ENCODE peak calls at places on chromosome 9, in five cellular contexts. P, U, L, N and Y are unnamed samples.

GRCh38 chr9:37998881-37999311 is 70.1 kb downstream of the SHB start:
- DNase-seq in P (peak; percentile 47), U (no peak), L (no peak), N (no peak), Y (no peak)

GRCh38 chr9:121545148-121545874 is 45.7 kb upstream of the GGTA1 start:
- DNase-seq in P (no peak), U (no peak), L (no peak), N (no peak), Y (no peak)

GRCh38 chr9:19992556-19992955 is 203.7 kb upstream of the SLC24A2 start:
- DNase-seq in P (peak; percentile 86), U (peak; percentile 55), L (no peak), N (no peak), Y (no peak)

GRCh38 chr9:124520206-124520596 is 13.0 kb upstream of the NR5A1 start:
- DNase-seq in P (no peak), U (no peak), L (no peak), N (no peak), Y (no peak)

GRCh38 chr9:86637515-86637914 is 283.3 kb upstream of the TUT7 start:
- DNase-seq in P (peak; percentile 43), U (peak; percentile 65), L (peak; percentile 6), N (no peak), Y (no peak)

GRCh38 chr9:98781588-98782383 is 14.6 kb downstream of the ANKS6 start:
- DNase-seq in P (no peak), U (no peak), L (no peak), N (no peak), Y (peak; percentile 97)

GRCh38 chr9:89544280-89544664 is 46.4 kb upstream of the SEMA4D start:
- DNase-seq in P (no peak), U (no peak), L (no peak), N (no peak), Y (no peak)

GRCh38 chr9:113620377-113621161 is 157.0 kb downstream of the RGS3 start:
- DNase-seq in P (peak; percentile 88), U (peak; percentile 83), L (peak; percentile 96), N (no peak), Y (peak; percentile 84)

GRCh38 chr9:113910036-113910639 is 34.0 kb downstream of the ZNF618 start:
- DNase-seq in P (no peak), U (no peak), L (no peak), N (no peak), Y (no peak)

GRCh38 chr9:113872485-113873143 is 3.5 kb upstream of the ZNF618 start:
- DNase-seq in P (no peak), U (no peak), L (no peak), N (no peak), Y (peak; percentile 82)

GRCh38 chr9:113929634-113930092 is 53.6 kb downstream of the ZNF618 start:
- DNase-seq in P (peak; percentile 52), U (peak; percentile 67), L (peak; percentile 98), N (no peak), Y (peak; percentile 88)

GRCh38 chr9:4117835-4118610 is 181.8 kb downstream of the GLIS3 start:
- DNase-seq in P (no peak), U (no peak), L (no peak), N (peak; percentile 11), Y (no peak)

GRCh38 chr9:18666348-18666747 is 192.4 kb downstream of the ADAMTSL1 start:
- DNase-seq in P (peak; percentile 27), U (peak; percentile 42), L (no peak), N (no peak), Y (peak; percentile 10)

GRCh38 chr9:1009101-1009707 is 32.7 kb downstream of the DMRT3 start:
- DNase-seq in P (peak; percentile 87), U (peak; percentile 64), L (peak; percentile 69), N (peak; percentile 59), Y (peak; percentile 74)

GRCh38 chr9:32278991-32279390 is 105.5 kb upstream of the ACO1 start:
- DNase-seq in P (no peak), U (no peak), L (no peak), N (no peak), Y (no peak)

GRCh38 chr9:83413367-83413766 is 124.8 kb downstream of the FRMD3 start:
- DNase-seq in P (no peak), U (no peak), L (no peak), N (no peak), Y (no peak)

GRCh38 chr9:128007566-128008138 is 26.9 kb upstream of the EEIG1 start:
- DNase-seq in P (peak; percentile 40), U (peak; percentile 47), L (peak; percentile 86), N (peak; percentile 92), Y (peak; percentile 35)

GRCh38 chr9:102355982-102356381 is 617.5 kb upstream of the GRIN3A start:
- DNase-seq in P (no peak), U (no peak), L (no peak), N (no peak), Y (no peak)

GRCh38 chr9:114486205-114486963 is 18.9 kb downstream of the WHRN start:
- DNase-seq in P (peak; percentile 24), U (no peak), L (no peak), N (no peak), Y (no peak)

GRCh38 chr9:4241552-4241951 is 58.3 kb downstream of the GLIS3 start:
- DNase-seq in P (no peak), U (no peak), L (no peak), N (no peak), Y (no peak)

GRCh38 chr9:20114974-20115373 is 326.1 kb upstream of the SLC24A2 start:
- DNase-seq in P (no peak), U (no peak), L (no peak), N (no peak), Y (no peak)

GRCh38 chr9:29976981-29977380 is 2403.7 kb upstream of the C9orf72 start:
- DNase-seq in P (no peak), U (no peak), L (no peak), N (no peak), Y (no peak)

GRCh38 chr9:126564128-126564527 is 49.6 kb upstream of the LMX1B start:
- DNase-seq in P (no peak), U (no peak), L (no peak), N (no peak), Y (no peak)

GRCh38 chr9:125971050-125971449 is 223.9 kb downstream of the PBX3 start:
- DNase-seq in P (no peak), U (no peak), L (no peak), N (no peak), Y (no peak)

GRCh38 chr9:13550519-13550918 is 271.0 kb upstream of the MPDZ start:
- DNase-seq in P (no peak), U (no peak), L (no peak), N (no peak), Y (no peak)

GRCh38 chr9:14677396-14677795 is 15.8 kb downstream of the ZDHHC21 start:
- DNase-seq in P (no peak), U (no peak), L (no peak), N (no peak), Y (peak; percentile 22)

GRCh38 chr9:96222132-96222531 is 79.8 kb downstream of the HSD17B3 start:
- DNase-seq in P (peak; percentile 36), U (peak; percentile 15), L (no peak), N (no peak), Y (peak; percentile 7)

GRCh38 chr9:128529191-128529590 is 23.2 kb upstream of the SPTAN1 start:
- DNase-seq in P (no peak), U (no peak), L (peak; percentile 20), N (no peak), Y (no peak)

GRCh38 chr9:127941062-127941925 is 3.6 kb upstream of the DPM2 start:
- DNase-seq in P (no peak), U (no peak), L (no peak), N (no peak), Y (no peak)

GRCh38 chr9:107810493-107810931 is 320.9 kb upstream of the KLF4 start:
- DNase-seq in P (peak; percentile 45), U (no peak), L (no peak), N (no peak), Y (no peak)

GRCh38 chr9:111961575-111961974 is 65.0 kb downstream of the UGCG start:
- DNase-seq in P (peak; percentile 24), U (peak; percentile 56), L (peak; percentile 87), N (no peak), Y (peak; percentile 72)

GRCh38 chr9:21668504-21668903 is 133.9 kb upstream of the MTAP start:
- DNase-seq in P (no peak), U (no peak), L (no peak), N (no peak), Y (no peak)

DNA sequence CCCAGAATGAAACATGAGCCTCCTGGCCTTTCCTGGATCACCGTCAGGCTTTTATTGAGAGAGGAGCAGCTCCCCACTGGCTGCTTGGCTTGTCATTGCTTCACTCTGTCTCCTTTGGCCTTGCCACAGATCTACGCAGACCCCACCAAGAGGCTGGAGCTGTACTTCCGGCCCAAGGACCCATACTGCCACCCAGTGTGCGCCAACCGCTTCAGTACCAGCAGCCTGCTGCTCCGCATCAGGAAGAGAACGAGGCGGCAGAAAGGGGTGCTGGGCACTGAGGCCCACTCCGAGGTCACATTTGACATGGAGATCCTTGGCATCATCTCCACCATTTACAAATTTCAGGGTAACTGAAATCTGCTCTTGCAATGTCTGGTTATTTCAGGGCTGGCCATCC is 11.2 kb downstream of the GTF3C5 start:
- DNase-seq in P (no peak), U (no peak), L (no peak), N (no peak), Y (no peak)
- H3K36me3 ChIP-seq in P (peaks cover 9% of the 10 kb centered on the region), U (peaks cover 18% of the 10 kb centered on the region), L (peaks cover 40% of the 10 kb centered on the region), N (peaks cover 49% of the 10 kb centered on the region), Y (peaks cover 28% of the 10 kb centered on the region)

DNA sequence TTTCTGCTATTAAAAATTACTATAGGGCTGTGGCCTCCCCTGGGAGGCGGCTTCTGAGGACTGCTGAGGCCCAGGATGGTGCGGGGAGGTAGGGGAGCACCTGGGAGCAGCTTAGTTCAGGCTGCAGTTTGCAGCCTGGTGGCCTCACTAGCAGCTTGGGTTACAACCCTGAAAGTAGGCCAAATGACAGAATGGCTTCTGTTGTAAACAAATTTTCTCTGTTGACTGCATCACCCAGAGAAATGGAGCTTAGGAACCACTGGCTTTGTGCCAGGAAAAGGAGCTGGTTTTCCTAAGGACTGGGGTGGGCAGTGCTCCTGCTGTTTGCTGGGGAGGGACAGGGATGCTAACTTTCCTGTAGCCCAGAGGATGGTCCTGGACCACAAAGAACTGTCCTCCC is 130.3 kb downstream of the ENTREP1 start:
- DNase-seq in P (no peak), U (no peak), L (no peak), N (no peak), Y (no peak)
- H3K36me3 ChIP-seq in P (no peaks in the 10 kb centered on the region), U (no peaks in the 10 kb centered on the region), L (no peaks in the 10 kb centered on the region), N (no peaks in the 10 kb centered on the region), Y (no peaks in the 10 kb centered on the region)

GRCh38 chr9:130426883-130427282 is 17.9 kb upstream of the ASS1 start:
- DNase-seq in P (peak; percentile 94), U (no peak), L (peak; percentile 90), N (no peak), Y (peak; percentile 92)
- H3K36me3 ChIP-seq in P (no peaks in the 10 kb centered on the region), U (no peaks in the 10 kb centered on the region), L (no peaks in the 10 kb centered on the region), N (no peaks in the 10 kb centered on the region), Y (no peaks in the 10 kb centered on the region)

DNA sequence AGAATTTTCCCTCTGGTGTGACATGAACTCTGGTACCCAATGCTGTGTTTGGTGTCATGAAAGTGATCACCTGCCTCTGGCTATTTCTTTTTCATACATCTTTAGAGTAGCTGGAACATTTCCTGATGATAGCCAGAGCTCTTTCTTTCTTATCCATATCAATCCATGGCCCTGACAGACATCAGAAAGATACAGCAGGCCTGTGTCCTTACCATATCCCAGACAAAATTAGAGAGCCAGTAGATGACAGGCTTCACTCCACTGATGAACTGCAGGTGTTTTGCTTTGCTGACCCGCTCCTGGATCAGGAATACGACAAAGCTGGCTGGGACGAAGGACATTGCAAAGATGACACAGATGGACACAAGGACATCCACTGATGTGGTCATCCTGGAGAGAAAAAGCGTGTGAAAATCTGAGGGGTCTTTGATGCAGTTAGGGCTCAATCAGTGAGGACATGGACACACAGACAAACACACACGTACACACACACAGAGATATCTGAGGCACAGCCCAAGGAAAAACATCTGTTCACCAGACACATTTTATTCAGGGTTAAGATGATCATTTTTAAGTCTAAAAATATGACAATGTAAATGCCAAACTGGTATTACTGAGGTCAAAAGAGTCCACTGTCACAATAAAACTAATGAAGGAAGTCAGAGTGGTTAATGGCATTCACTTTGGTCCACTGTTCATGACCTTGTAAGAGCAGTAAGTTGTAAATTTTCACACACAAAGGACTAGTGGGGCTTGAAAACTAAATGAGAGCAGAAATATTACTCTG is 34.5 kb downstream of the NIPSNAP3B start:
- DNase-seq in P (no peak), U (no peak), L (no peak), N (no peak), Y (no peak)
- H3K36me3 ChIP-seq in P (peaks cover 12% of the 10 kb centered on the region), U (peaks cover 13% of the 10 kb centered on the region), L (no peaks in the 10 kb centered on the region), N (peaks cover 5% of the 10 kb centered on the region), Y (peaks cover 8% of the 10 kb centered on the region)